ENCODE peak calls at places on chromosomes 16 and 17, in five cellular contexts. D is aorta, L is uterus, T is stomach, S is cardiac muscle cell. N is an unnamed sample.
A peak's percentile ranks its signal among the peaks of the same experiment; 100 is the strongest.

GRCh38 chr17:12927541-12928425 is 90.0 kb downstream of the ELAC2 start:
- DNase-seq in D (peak; percentile 61), L (peak; percentile 22), T (no peak), S (peak; percentile 61), N (no peak)

GRCh38 chr17:9109933-9110332 is 88.6 kb downstream of the NTN1 start:
- DNase-seq in D (no peak), L (no peak), T (no peak), S (no peak), N (no peak)

GRCh38 chr16:56732832-56733231 is 2.9 kb downstream of the NUP93 start:
- DNase-seq in D (no peak), L (no peak), T (no peak), S (no peak), N (no peak)

GRCh38 chr17:6919158-6919557 is 76.7 kb upstream of the ALOX12 start:
- DNase-seq in D (no peak), L (no peak), T (no peak), S (no peak), N (no peak)

GRCh38 chr17:71983828-71984227 is 137.0 kb upstream of the SOX9 start:
- DNase-seq in D (no peak), L (no peak), T (no peak), S (no peak), N (no peak)

GRCh38 chr17:40617678-40618240 is 29.9 kb downstream of the SMARCE1 start:
- DNase-seq in D (no peak), L (no peak), T (no peak), S (no peak), N (no peak)

GRCh38 chr16:4733747-4734062 is 366 bp downstream of the ANKS3 start:
- DNase-seq in D (no peak), L (no peak), T (no peak), S (no peak), N (no peak)

GRCh38 chr17:77307479-77308198 is 166.9 kb downstream of the SEC14L1 start:
- DNase-seq in D (no peak), L (no peak), T (no peak), S (peak; percentile 25), N (no peak)

GRCh38 chr17:19418312-19418992 is 7.4 kb downstream of the RNF112 start:
- DNase-seq in D (peak; percentile 65), L (no peak), T (no peak), S (peak; percentile 54), N (no peak)

GRCh38 chr16:84065536-84066132 is 23.0 kb upstream of the SLC38A8 start:
- DNase-seq in D (no peak), L (no peak), T (peak; percentile 53), S (peak; percentile 69), N (peak; percentile 40)

GRCh38 chr16:78444-79145 is 570 bp downstream of the MPG start:
- DNase-seq in D (no peak), L (no peak), T (no peak), S (peak; percentile 63), N (no peak)

GRCh38 chr16:51113254-51114125 is 37.6 kb downstream of the SALL1 start:
- DNase-seq in D (no peak), L (no peak), T (no peak), S (no peak), N (no peak)

GRCh38 chr16:23424292-23424958 is 28.6 kb downstream of the COG7 start:
- DNase-seq in D (no peak), L (no peak), T (no peak), S (no peak), N (peak; percentile 73)

GRCh38 chr17:49715717-49716279 is 8.0 kb upstream of the SLC35B1 start:
- DNase-seq in D (no peak), L (no peak), T (no peak), S (no peak), N (no peak)

GRCh38 chr17:75959046-75959838 is 18.4 kb upstream of the FBF1 start:
- DNase-seq in D (no peak), L (no peak), T (no peak), S (peak; percentile 34), N (no peak)

GRCh38 chr16:57537596-57538234 is 1.3 kb upstream of the CCDC102A start:
- DNase-seq in D (no peak), L (no peak), T (no peak), S (no peak), N (no peak)

GRCh38 chr16:28311913-28312312 is 19.6 kb downstream of the SBK1 start:
- DNase-seq in D (no peak), L (no peak), T (no peak), S (no peak), N (no peak)

GRCh38 chr17:70597774-70598173 is 428.4 kb downstream of the KCNJ2 start:
- DNase-seq in D (no peak), L (no peak), T (no peak), S (no peak), N (no peak)

GRCh38 chr17:8673621-8674020 is 43.1 kb upstream of the MYH10 start:
- DNase-seq in D (peak; percentile 59), L (peak; percentile 61), T (no peak), S (peak; percentile 96), N (no peak)

GRCh38 chr17:81966343-81967243 is 5.6 kb upstream of the NOTUM start:
- DNase-seq in D (no peak), L (no peak), T (peak; percentile 59), S (peak; percentile 79), N (no peak)

GRCh38 chr17:7703584-7704574 is 1.1 kb upstream of the EFNB3 start:
- DNase-seq in D (peak; percentile 38), L (no peak), T (peak; percentile 29), S (peak; percentile 73), N (no peak)

GRCh38 chr17:62826956-62827355 is 18.8 kb upstream of the MARCHF10 start:
- DNase-seq in D (no peak), L (no peak), T (no peak), S (no peak), N (no peak)

GRCh38 chr16:58280846-58281301 is 14.0 kb downstream of the PRSS54 start:
- DNase-seq in D (no peak), L (no peak), T (peak; percentile 67), S (peak; percentile 23), N (no peak)

GRCh38 chr16:12679660-12680272 is 123.9 kb downstream of the CPPED1 start:
- DNase-seq in D (no peak), L (no peak), T (no peak), S (no peak), N (no peak)

GRCh38 chr17:77396610-77397009 is 255.8 kb downstream of the SEC14L1 start:
- DNase-seq in D (no peak), L (no peak), T (no peak), S (no peak), N (no peak)

GRCh38 chr17:82085931-82086764 is 11.9 kb downstream of the FASN start:
- DNase-seq in D (no peak), L (no peak), T (no peak), S (no peak), N (no peak)

GRCh38 chr17:28507567-28508195 is 1.5 kb downstream of the FOXN1 start:
- DNase-seq in D (no peak), L (no peak), T (no peak), S (no peak), N (no peak)

GRCh38 chr16:2026461-2027023 is at the start of gene NHERF2:
- DNase-seq in D (no peak), L (no peak), T (peak; percentile 60), S (peak; percentile 31), N (peak; percentile 77)

GRCh38 chr16:75308011-75308410 is 56.6 kb upstream of the BCAR1 start:
- DNase-seq in D (no peak), L (no peak), T (peak; percentile 57), S (no peak), N (no peak)

GRCh38 chr16:75304521-75305363 is 53.3 kb upstream of the BCAR1 start:
- DNase-seq in D (peak; percentile 76), L (no peak), T (peak; percentile 28), S (peak; percentile 95), N (no peak)

GRCh38 chr16:75307506-75307905 is 56.1 kb upstream of the BCAR1 start:
- DNase-seq in D (no peak), L (no peak), T (no peak), S (no peak), N (no peak)

GRCh38 chr16:75305364-75306101 is 54.1 kb upstream of the BCAR1 start:
- DNase-seq in D (peak; percentile 85), L (peak; percentile 92), T (peak; percentile 78), S (peak; percentile 99), N (no peak)

DNA sequence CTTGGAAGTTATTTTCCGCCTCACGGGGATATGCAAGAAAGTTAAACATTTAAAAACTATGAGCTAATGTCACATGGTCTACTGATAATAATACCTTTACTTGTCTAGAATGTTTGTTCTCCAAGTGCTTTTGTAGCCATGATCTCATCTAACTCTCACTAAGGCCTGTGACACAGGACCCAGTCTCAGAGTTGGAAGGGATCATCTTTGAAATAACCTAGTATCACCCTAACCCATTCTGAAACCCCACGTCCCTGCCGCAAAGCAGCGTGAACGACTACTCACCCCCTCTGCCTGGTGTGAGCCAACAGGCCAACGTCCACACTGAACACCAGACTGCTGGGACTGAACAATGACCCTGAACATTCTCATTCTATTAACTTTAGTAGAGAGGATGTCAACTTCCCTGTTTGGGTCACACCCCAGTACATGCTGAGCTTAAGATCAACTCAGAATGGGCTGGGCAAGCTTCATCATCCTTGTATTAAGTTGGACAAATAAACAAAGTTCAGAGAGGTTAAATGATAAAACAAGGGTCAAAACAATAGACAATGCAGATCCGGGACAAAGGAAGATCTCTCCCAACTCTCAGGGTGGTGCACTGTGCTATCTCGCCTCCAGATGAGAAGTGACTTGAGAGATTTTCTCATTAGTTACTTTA is 54.8 kb upstream of the BCAR1 start:
- DNase-seq in D (no peak), L (no peak), T (peak; percentile 32), S (no peak), N (no peak)
- H3K27ac ChIP-seq in D (peak overlapping the region; percentile 87), L (peak overlapping the region; percentile 80), T (peak overlapping the region; percentile 91), S (peak overlapping the region; percentile 89), N (peak overlapping the region; percentile 81)

GRCh38 chr16:3223913-3224515 is 10.9 kb downstream of the ZNF200 start:
- DNase-seq in D (no peak), L (no peak), T (no peak), S (no peak), N (no peak)
- H3K9me3 ChIP-seq in D (peaks cover 27% of the 10 kb centered on the region), L (peaks cover 78% of the 10 kb centered on the region), T (peaks cover 97% of the 10 kb centered on the region), S (no peaks in the 10 kb centered on the region), N (peaks cover 69% of the 10 kb centered on the region)

GRCh38 chr16:89484088-89484501 is 6.3 kb downstream of the ANKRD11 start:
- DNase-seq in D (no peak), L (no peak), T (no peak), S (peak; percentile 34), N (no peak)

GRCh38 chr16:89481556-89481955 is 8.8 kb downstream of the ANKRD11 start:
- DNase-seq in D (no peak), L (no peak), T (no peak), S (no peak), N (no peak)

GRCh38 chr16:89482087-89482823 is 8.1 kb downstream of the ANKRD11 start:
- DNase-seq in D (no peak), L (no peak), T (no peak), S (no peak), N (no peak)

GRCh38 chr16:89484923-89485679 is 5.3 kb downstream of the ANKRD11 start:
- DNase-seq in D (no peak), L (no peak), T (no peak), S (no peak), N (no peak)

GRCh38 chr16:89482824-89483220 is 7.5 kb downstream of the ANKRD11 start:
- DNase-seq in D (no peak), L (no peak), T (no peak), S (no peak), N (no peak)
- H3K4me1 ChIP-seq in D (peaks cover 6% of the 10 kb centered on the region), L (peaks cover 9% of the 10 kb centered on the region), T (peaks cover 59% of the 10 kb centered on the region), S (peaks cover 45% of the 10 kb centered on the region), N (peaks cover 86% of the 10 kb centered on the region)

GRCh38 chr17:78875331-78875730 is 27.7 kb downstream of the CEP295NL start:
- DNase-seq in D (no peak), L (no peak), T (no peak), S (no peak), N (no peak)
- H3K27ac ChIP-seq in D (no peak overlapping the region), L (peak overlapping the region; percentile 79), T (no peak overlapping the region), S (no peak overlapping the region), N (no peak overlapping the region)

N was measured in upper lobe of right lung.